ENCODE peak calls at places on chromosomes 13 and 19, in four cellular contexts. Z is HepG2, X is H1, V is GM12878. G is an unnamed sample.

GRCh38 chr13:43298799-43299198 is 275.4 kb downstream of the DNAJC15 start:
- DNase-seq in Z (no peak), X (no peak), V (no peak), G (no peak)

GRCh38 chr13:31385534-31385933 is 185.8 kb downstream of the B3GLCT start:
- DNase-seq in Z (no peak), X (no peak), V (no peak), G (no peak)

GRCh38 chr19:22261596-22261995 is 24.6 kb upstream of the ZNF729 start:
- DNase-seq in Z (no peak), X (no peak), V (no peak), G (no peak)

GRCh38 chr13:77519808-77520207 is 15.7 kb upstream of the SCEL start:
- DNase-seq in Z (no peak), X (no peak), V (no peak), G (no peak)

GRCh38 chr13:101383595-101383994 is 32.7 kb downstream of the NALCN start:
- DNase-seq in Z (no peak), X (no peak), V (no peak), G (no peak)

GRCh38 chr13:94978516-94978915 is 266.2 kb upstream of the SOX21 start:
- DNase-seq in Z (no peak), X (no peak), V (no peak), G (no peak)

GRCh38 chr13:67416047-67416925 is 186.2 kb upstream of the PCDH9 start:
- DNase-seq in Z (peak; percentile 4), X (peak; percentile 38), V (no peak), G (peak; percentile 28)

GRCh38 chr13:107568181-107568580 is 647.2 kb downstream of the LIG4 start:
- DNase-seq in Z (no peak), X (no peak), V (no peak), G (no peak)

GRCh38 chr13:76816394-76816793 is 69.8 kb downstream of the KCTD12 start:
- DNase-seq in Z (no peak), X (no peak), V (no peak), G (no peak)

GRCh38 chr19:19053508-19054314 is 10.1 kb upstream of the SLC25A42 start:
- DNase-seq in Z (peak; percentile 50), X (peak; percentile 31), V (no peak), G (peak; percentile 52)

GRCh38 chr19:53894736-53895135 is 12.7 kb downstream of the PRKCG start:
- DNase-seq in Z (no peak), X (no peak), V (no peak), G (no peak)

GRCh38 chr19:461664-462551 is 1.1 kb upstream of the SHC2 start:
- DNase-seq in Z (peak; percentile 66), X (no peak), V (no peak), G (no peak)

GRCh38 chr19:42540071-42540553 is 11.8 kb upstream of the CEACAM1 start:
- DNase-seq in Z (no peak), X (no peak), V (no peak), G (no peak)

GRCh38 chr19:21109116-21109515 is 27.1 kb downstream of the ZNF714 start:
- DNase-seq in Z (no peak), X (no peak), V (no peak), G (no peak)

GRCh38 chr13:111469450-111469849 is 149.0 kb downstream of the TEX29 start:
- DNase-seq in Z (no peak), X (no peak), V (no peak), G (no peak)

GRCh38 chr13:36986462-36987240 is 12.5 kb downstream of the ALG5 start:
- DNase-seq in Z (no peak), X (no peak), V (no peak), G (no peak)

GRCh38 chr19:51140441-51140840 is 1.7 kb upstream of the SIGLEC7 start:
- DNase-seq in Z (no peak), X (no peak), V (no peak), G (no peak)

GRCh38 chr19:32977269-32977668 is 5.2 kb downstream of the FAAP24 start:
- DNase-seq in Z (no peak), X (no peak), V (no peak), G (no peak)

GRCh38 chr13:99206873-99207272 is 6.2 kb downstream of the UBAC2 start:
- DNase-seq in Z (no peak), X (no peak), V (no peak), G (no peak)
- TF ChIP-seq SUZ12 in Z (no peak), X (no peak), V (no peak), G (no peak)

GRCh38 chr13:50141660-50142010 is 126.4 kb downstream of the KCNRG start:
- DNase-seq in Z (no peak), X (no peak), V (no peak), G (no peak)

GRCh38 chr13:50140153-50140552 is 124.9 kb downstream of the KCNRG start:
- DNase-seq in Z (no peak), X (no peak), V (no peak), G (no peak)

GRCh38 chr13:50144473-50145160 is 129.4 kb downstream of the KCNRG start:
- DNase-seq in Z (no peak), X (no peak), V (no peak), G (no peak)

GRCh38 chr13:50136678-50137077 is 121.4 kb downstream of the KCNRG start:
- DNase-seq in Z (no peak), X (no peak), V (no peak), G (no peak)

DNA sequence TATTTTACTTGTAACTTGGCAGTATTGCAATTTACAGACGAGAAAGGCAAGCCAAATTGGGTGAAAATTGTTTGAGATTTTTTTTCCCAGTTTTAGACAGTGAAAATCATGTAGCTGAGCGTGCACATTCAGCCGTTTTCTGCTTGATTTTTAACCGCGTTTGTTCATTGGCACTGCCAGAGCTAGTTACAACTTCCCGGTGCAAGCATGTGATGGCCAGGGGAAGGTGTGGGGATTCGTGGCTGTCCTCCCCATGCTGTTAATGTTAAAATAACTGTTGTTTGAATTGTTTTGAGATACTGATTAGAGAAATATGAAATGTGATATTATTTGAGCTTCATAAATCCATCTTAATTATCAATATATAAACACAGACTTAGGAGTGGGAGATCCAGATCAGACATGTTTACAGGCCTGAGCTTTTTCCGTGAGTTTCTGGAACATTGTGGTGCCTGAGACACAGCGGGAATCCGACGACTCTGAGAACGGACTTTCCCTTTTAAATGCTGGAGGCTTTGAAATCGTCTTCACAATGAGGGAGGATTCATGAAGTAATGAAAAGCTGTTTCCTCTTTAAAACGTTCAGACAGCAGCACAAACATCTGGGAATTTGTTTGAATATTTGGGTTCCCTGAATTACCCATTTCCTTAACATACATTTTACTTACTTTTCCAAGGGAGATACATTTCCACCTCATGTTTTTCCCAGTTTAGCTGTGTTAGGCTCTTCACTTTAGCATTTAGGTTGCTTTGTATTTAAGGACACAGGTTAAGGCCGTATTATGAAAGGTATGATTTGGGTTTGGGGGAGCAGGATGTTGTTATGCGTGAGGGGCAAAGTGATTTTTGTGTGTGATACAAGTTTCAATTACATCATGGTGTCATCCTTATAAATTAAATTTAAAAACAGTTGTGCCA is 125.8 kb downstream of the KCNRG start:
- DNase-seq in Z (no peak), X (no peak), V (no peak), G (no peak)
- TF ChIP-seq ZNF274 in Z (no peak), X (no peak), V (no peak), G (no peak)

GRCh38 chr13:93244918-93245280 is 18.3 kb downstream of the GPC6 start:
- DNase-seq in Z (no peak), X (no peak), V (no peak), G (no peak)
- H3K4me3 ChIP-seq in Z (no peak overlapping the region), X (no peak overlapping the region), V (no peak overlapping the region), G (no peak overlapping the region)

DNA sequence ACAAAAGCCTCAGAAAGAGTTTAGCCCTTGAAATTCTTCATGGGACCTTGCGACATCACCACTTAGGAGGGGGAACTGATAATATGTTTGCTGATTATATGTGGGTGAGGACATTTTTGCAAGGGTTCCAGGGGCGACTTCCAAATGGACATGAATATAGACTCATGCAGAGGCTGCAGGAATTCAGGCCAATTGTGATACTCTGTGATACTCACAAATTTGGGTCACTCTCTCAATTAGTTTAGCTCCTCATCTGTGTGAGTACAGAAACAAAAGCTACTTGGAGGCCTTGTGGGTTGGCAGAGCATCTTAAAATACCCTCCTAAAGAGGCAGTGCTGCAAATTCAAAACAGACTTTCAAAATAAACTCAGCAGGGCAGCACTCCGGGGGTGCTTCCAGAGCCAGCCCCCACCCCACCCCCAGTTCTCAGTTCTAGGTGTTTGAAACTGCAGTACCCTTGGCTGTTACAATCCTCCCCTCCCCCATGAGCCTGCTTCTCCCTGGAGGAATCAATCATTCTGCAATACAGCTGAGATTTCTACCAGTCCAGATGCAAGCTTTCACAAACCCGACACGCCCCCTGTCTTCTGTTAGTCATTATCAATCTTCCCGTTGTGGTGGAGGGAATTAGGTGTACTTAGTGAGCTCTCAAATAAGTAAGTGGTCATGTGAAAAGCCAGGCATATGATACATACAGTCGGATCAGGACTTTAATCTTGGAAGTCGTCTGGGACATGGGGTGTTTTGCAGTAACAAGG is 96.9 kb upstream of the MBNL2 start:
- DNase-seq in Z (peak; percentile 17), X (no peak), V (peak; percentile 63), G (no peak)
- TF ChIP-seq SUZ12 in Z (no peak), X (no peak), V (no peak), G (no peak)

GRCh38 chr13:72204291-72204690 is 337.3 kb upstream of the DACH1 start:
- DNase-seq in Z (no peak), X (no peak), V (no peak), G (no peak)
- TF ChIP-seq ZNF274 in Z (no peak), X (no peak), V (no peak), G (no peak)

GRCh38 chr19:49875801-49876421 is 1.2 kb downstream of the AKT1S1 start:
- DNase-seq in Z (peak; percentile 51), X (no peak), V (no peak), G (no peak)

GRCh38 chr19:49874503-49875157 is 2.5 kb downstream of the AKT1S1 start:
- DNase-seq in Z (no peak), X (no peak), V (no peak), G (no peak)

GRCh38 chr19:49876422-49877019 is 634 bp downstream of the AKT1S1 start:
- DNase-seq in Z (peak; percentile 96), X (peak; percentile 96), V (peak; percentile 96), G (peak; percentile 94)

GRCh38 chr19:49873834-49874233 is 3.3 kb downstream of the AKT1S1 start:
- DNase-seq in Z (no peak), X (no peak), V (no peak), G (no peak)

DNA sequence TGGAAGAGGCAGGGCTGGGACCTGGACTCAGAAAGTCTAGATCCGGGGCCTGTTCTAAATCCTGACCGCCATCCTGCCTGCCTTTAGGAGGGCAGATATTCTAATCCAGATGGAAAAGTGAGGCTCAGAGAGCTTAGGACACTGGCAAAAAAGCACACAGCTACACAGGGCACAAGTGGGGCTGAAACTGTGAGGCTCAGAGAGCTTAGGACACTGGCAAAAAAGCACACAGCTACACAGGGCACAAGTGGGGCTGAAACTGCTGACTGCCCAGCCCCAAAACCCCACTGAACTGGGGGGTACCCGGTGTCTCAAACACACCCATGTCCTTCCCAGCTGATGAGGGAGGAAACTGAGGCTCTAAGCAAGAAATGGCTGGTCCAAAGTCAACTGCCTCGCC is 2.0 kb downstream of the AKT1S1 start:
- DNase-seq in Z (no peak), X (no peak), V (no peak), G (no peak)
- H3K4me3 ChIP-seq in Z (peak overlapping the region; percentile 97), X (peak overlapping the region; percentile 93), V (peak overlapping the region; percentile 90), G (peak overlapping the region; percentile 94)

DNA sequence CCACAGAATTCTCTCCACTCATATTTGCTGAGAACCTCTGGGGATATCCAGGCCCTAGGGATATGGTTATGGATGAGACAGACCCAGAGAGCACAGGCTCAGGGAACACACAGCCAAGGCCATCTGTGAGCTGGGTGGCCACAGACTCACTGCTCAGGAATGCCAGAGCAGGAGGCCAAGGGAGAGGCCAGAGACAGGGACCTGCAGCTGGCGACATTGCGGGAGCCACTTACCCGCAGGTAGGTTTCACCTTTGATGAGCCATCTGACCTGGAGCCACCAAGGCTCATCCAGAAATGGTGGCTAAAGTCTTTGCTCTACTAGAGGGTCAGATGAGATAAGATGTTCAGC is 29.4 kb downstream of the CCNE1 start:
- DNase-seq in Z (peak; percentile 54), X (no peak), V (no peak), G (no peak)
- TF ChIP-seq SUZ12 in Z (no peak), X (no peak), V (no peak), G (no peak)